ENCODE peak calls at places on chromosomes 5 and 9, in seven cellular contexts. V is HCT116, S is GM23248, W is neural progenitor cell, E is OCI-LY7, D is PC-3, U is hepatocyte. N is an unnamed sample. For H4K20me1, the result is how much of the 10 kb centered on the place peaks cover.

GRCh38 chr5:143316337-143316736 is 87.1 kb downstream of the NR3C1 start:
- DNase-seq in W (no peak), D (no peak), V (no peak), S (no peak), U (no peak), E (no peak), N (no peak)

GRCh38 chr5:43581398-43581797 is 21.6 kb upstream of the NNT start:
- DNase-seq in E (no peak), S (no peak), W (no peak), D (no peak), U (no peak), V (no peak), N (no peak)

GRCh38 chr5:42951847-42952411 is 88.2 kb downstream of the ANXA2R start:
- DNase-seq in E (no peak), W (no peak), S (peak), V (no peak), D (no peak), U (no peak), N (peak)

GRCh38 chr5:128216285-128216684 is 132.7 kb downstream of the SLC12A2 start:
- DNase-seq in E (no peak), W (no peak), U (no peak), D (no peak), V (no peak), S (no peak), N (no peak)

GRCh38 chr5:43315697-43316096 is 2.5 kb upstream of the HMGCS1 start:
- DNase-seq in D (no peak), V (no peak), U (no peak), S (no peak), W (no peak), E (no peak), N (no peak)

GRCh38 chr9:10080012-10080411 is 532.8 kb downstream of the PTPRD start:
- DNase-seq in D (no peak), V (no peak), W (no peak), S (no peak), E (no peak), U (no peak), N (no peak)

GRCh38 chr5:78829811-78830499 is 155.2 kb downstream of the ARSB start:
- DNase-seq in D (no peak), V (no peak), E (no peak), W (no peak), S (no peak), U (no peak), N (no peak)

GRCh38 chr5:1204693-1205242 is 3.4 kb downstream of the SLC6A19 start:
- DNase-seq in U (peak), V (peak), W (peak), D (peak), S (peak), E (peak), N (no peak)

GRCh38 chr9:129412814-129413536 is 207.9 kb downstream of the C9orf50 start:
- DNase-seq in D (peak), S (peak), V (no peak), E (no peak), U (peak), W (peak), N (peak)

GRCh38 chr5:67455987-67456386 is 259.4 kb upstream of the CD180 start:
- DNase-seq in D (no peak), E (no peak), W (no peak), U (no peak), V (no peak), S (no peak), N (no peak)

GRCh38 chr5:123690821-123691220 is 178.8 kb downstream of the CSNK1G3 start:
- DNase-seq in S (peak), V (no peak), U (no peak), E (no peak), D (no peak), W (no peak), N (no peak)

GRCh38 chr5:78327761-78328510 is 32.5 kb upstream of the SCAMP1 start:
- DNase-seq in W (no peak), V (no peak), S (no peak), D (peak), E (no peak), U (no peak), N (no peak)

GRCh38 chr9:124215551-124215910 is 42.2 kb upstream of the NEK6 start:
- DNase-seq in S (no peak), E (no peak), V (no peak), U (no peak), D (no peak), W (no peak), N (no peak)

GRCh38 chr9:89743216-89743575 is 138.4 kb downstream of the GADD45G start:
- DNase-seq in U (no peak), W (no peak), D (no peak), E (peak), V (no peak), S (no peak), N (peak)

GRCh38 chr5:139982157-139982974 is 60.7 kb downstream of the NRG2 start:
- DNase-seq in E (no peak), W (peak), U (peak), S (peak), V (no peak), D (peak), N (no peak)

GRCh38 chr5:104941030-104941645 is 1378.5 kb upstream of the NUDT12 start:
- DNase-seq in W (no peak), D (no peak), U (no peak), V (no peak), E (no peak), S (no peak), N (no peak)

GRCh38 chr9:130962418-130963316 is 23.6 kb upstream of the FIBCD1 start:
- DNase-seq in E (no peak), V (peak), S (peak), W (no peak), D (peak), U (peak), N (no peak)

GRCh38 chr5:126884269-126884819 is 107.4 kb downstream of the LMNB1 start:
- DNase-seq in V (peak), U (peak), D (peak), W (no peak), E (no peak), S (peak), N (no peak)

GRCh38 chr9:73050062-73050814 is 97.4 kb upstream of the ALDH1A1 start:
- DNase-seq in U (no peak), W (no peak), V (no peak), D (no peak), E (no peak), S (peak), N (no peak)

GRCh38 chr5:120139039-120139438 is 325.1 kb upstream of the PRR16 start:
- DNase-seq in S (peak), U (peak), D (peak), W (no peak), E (no peak), V (no peak), N (no peak)

GRCh38 chr9:69347607-69348006 is 22.6 kb downstream of the ENTREP1 start:
- DNase-seq in W (no peak), D (no peak), U (no peak), V (no peak), E (no peak), S (no peak), N (no peak)

GRCh38 chr9:6644346-6645152 is 980 bp downstream of the GLDC start:
- DNase-seq in U (no peak), S (peak), D (no peak), V (no peak), W (peak), E (no peak), N (peak)

GRCh38 chr5:155050384-155051019 is 36.9 kb downstream of the KIF4B start:
- DNase-seq in E (no peak), D (no peak), U (peak), V (no peak), S (no peak), W (peak), N (no peak)

GRCh38 chr5:42756630-42757601 is at the start of gene CCDC152:
- DNase-seq in U (no peak), W (peak), V (no peak), S (peak), E (no peak), D (peak), N (no peak)

GRCh38 chr9:83935276-83935890 is 14.2 kb upstream of the KIF27 start:
- DNase-seq in S (peak), W (peak), U (peak), V (no peak), D (peak), E (no peak), N (no peak)

GRCh38 chr5:102099766-102100331 is 196.2 kb downstream of the SLCO4C1 start:
- DNase-seq in D (no peak), V (no peak), U (peak), W (no peak), S (no peak), E (no peak), N (no peak)

GRCh38 chr5:169426674-169427250 is 125.8 kb upstream of the SLIT3 start:
- DNase-seq in E (no peak), S (no peak), V (no peak), U (no peak), W (no peak), D (no peak), N (no peak)

GRCh38 chr5:100761192-100761591 is 141.9 kb downstream of the ST8SIA4 start:
- DNase-seq in S (peak), U (no peak), V (no peak), W (no peak), D (peak), E (no peak), N (no peak)

GRCh38 chr5:142204219-142204618 is 95.6 kb downstream of the NDFIP1 start:
- DNase-seq in S (no peak), E (no peak), U (no peak), D (no peak), V (no peak), W (no peak), N (no peak)

GRCh38 chr9:81585191-81585763 is 104.1 kb downstream of the TLE1 start:
- DNase-seq in U (no peak), W (no peak), E (no peak), D (no peak), V (no peak), S (peak), N (no peak)

GRCh38 chr9:84671651-84672467 is 2.3 kb downstream of the NTRK2 start:
- DNase-seq in S (no peak), V (no peak), W (no peak), E (no peak), D (no peak), U (no peak), N (no peak)

GRCh38 chr5:127567026-127567768 is 49.8 kb downstream of the PRRC1 start:
- DNase-seq in S (no peak), E (no peak), D (no peak), W (no peak), U (no peak), V (no peak), N (no peak)

DNA sequence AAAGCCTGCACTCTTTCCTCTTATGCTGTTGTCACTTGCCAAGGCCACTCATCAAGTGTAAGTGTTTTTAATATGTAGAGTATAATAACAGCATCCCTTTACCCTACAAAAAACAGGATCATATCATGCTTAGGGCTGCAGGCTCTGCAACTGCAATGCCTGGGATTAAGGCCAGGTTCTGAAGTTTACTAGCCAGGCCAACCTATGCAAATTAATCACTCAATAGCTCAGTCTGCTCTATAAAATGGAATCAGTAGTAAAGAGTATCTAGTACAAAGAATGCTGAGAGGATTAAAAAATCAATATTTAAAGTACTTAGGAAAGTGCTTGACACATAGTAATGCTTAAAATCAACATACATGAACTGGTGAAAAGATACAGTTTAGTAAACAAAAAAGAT is 253.3 kb downstream of the EDIL3 start:
- DNase-seq in D (peak), W (no peak), S (no peak), V (no peak), U (no peak), E (no peak), N (no peak)
- TF ChIP-seq EZH2phosphoT487 in D (no peak), W (no peak), S (no peak), V (no peak), U (no peak), E (no peak), N (no peak)

DNA sequence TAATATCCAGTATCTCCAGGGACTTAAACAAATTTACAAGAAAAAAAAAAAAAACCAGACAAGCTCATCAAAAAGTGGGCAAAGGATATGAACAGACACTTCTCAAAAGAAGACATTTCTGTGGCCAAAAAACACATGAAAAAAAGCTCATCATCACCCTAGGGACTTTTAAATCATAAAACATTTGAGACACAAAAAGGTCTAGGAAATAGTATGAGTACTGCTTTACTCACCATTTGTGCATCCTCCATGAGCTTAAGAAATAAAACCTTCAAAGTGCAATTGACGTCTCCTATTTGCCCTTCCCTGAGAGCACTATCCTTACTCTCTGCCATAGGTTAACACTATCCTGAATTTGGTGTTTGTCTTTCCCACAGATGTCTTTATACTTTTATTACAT is 193.7 kb upstream of the NREP start:
- DNase-seq in S (peak), E (no peak), V (no peak), W (no peak), D (peak), U (no peak), N (no peak)
- H4K20me1 ChIP-seq in S (under half), E (under half), V (under half), W (under half), D (under half), U (under half), N (under half)

GRCh38 chr5:76689321-76690026 is 26.5 kb upstream of the F2R start:
- DNase-seq in V (peak), E (no peak), U (no peak), D (peak), S (peak), W (no peak), N (no peak)
- TF ChIP-seq EZH2phosphoT487 in V (no peak), E (no peak), U (no peak), D (no peak), S (peak), W (no peak), N (no peak)

GRCh38 chr5:82105457-82105856 is 133.6 kb downstream of the ATG10 start:
- DNase-seq in E (no peak), W (peak), S (peak), V (no peak), D (peak), U (no peak), N (no peak)

GRCh38 chr5:82104872-82105271 is 133.0 kb downstream of the ATG10 start:
- DNase-seq in V (no peak), U (no peak), W (no peak), E (no peak), D (no peak), S (no peak), N (no peak)

GRCh38 chr5:82107277-82107676 is 135.5 kb downstream of the ATG10 start:
- DNase-seq in D (peak), W (peak), S (peak), V (no peak), E (no peak), U (peak), N (peak)

GRCh38 chr5:82106207-82106606 is 134.4 kb downstream of the ATG10 start:
- DNase-seq in S (peak), V (no peak), D (no peak), W (no peak), E (no peak), U (no peak), N (no peak)

GRCh38 chr5:82106806-82107205 is 135.0 kb downstream of the ATG10 start:
- DNase-seq in W (no peak), S (no peak), E (no peak), U (no peak), D (no peak), V (no peak), N (no peak)
- H4K20me1 ChIP-seq in W (under half), S (under half), E (under half), U (under half), D (under half), V (under half), N (under half)

GRCh38 chr5:27797220-27797619 is 758.8 kb upstream of the CDH9 start:
- DNase-seq in D (no peak), U (no peak), S (no peak), V (no peak), W (no peak), E (no peak), N (peak)
- TF ChIP-seq EZH2phosphoT487 in D (no peak), U (no peak), S (no peak), V (no peak), W (no peak), E (no peak), N (no peak)

GRCh38 chr9:34454571-34455065 is 3.8 kb downstream of the FAM219A start:
- DNase-seq in E (no peak), D (peak), W (no peak), S (peak), V (peak), U (no peak), N (no peak)
- H4K20me1 ChIP-seq in E (under half), D (under half), W (under half), S (under half), V (under half), U (under half), N (under half)

DNA sequence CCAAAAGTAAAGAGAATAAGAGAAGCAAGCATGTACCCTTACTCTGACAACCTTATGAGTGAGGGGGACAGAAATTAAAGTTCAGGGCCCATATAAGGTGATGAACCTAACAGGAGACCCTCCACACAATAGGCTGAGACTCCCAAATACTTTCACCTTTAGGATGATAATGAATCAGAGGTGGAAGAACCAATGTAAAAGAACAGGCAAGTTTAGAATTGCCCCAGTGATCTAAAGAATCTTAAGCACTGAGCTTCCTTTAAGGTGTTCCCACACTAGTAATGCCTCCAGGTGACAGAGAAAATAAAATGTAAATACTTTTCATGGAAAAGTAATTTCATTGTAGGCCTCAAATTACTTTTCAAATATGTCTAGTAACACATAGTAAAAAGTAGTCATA is 8.2 kb upstream of the FAM151B start:
- DNase-seq in S (no peak), V (no peak), U (no peak), W (no peak), E (no peak), D (no peak), N (no peak)
- TF ChIP-seq EZH2phosphoT487 in S (no peak), V (no peak), U (no peak), W (no peak), E (no peak), D (no peak), N (no peak)